ENCODE peak calls at places on chromosomes 6 and 20, in eight cellular contexts. A, L, K, Y, R, F, J and S are unnamed samples. For H3K4me1, the result is how much of the 10 kb centered on the place peaks cover.

GRCh38 chr6:106574729-106575458 is 54.4 kb downstream of the RTN4IP1 start:
- DNase-seq in A (peak), L (no peak), K (no peak), Y (peak), R (peak), F (no peak), J (no peak), S (no peak)

GRCh38 chr20:45892828-45893500 is 1.8 kb downstream of the CTSA start:
- DNase-seq in A (no peak), L (no peak), K (no peak), Y (no peak), R (no peak), F (no peak), J (no peak), S (peak)

GRCh38 chr6:165636415-165637048 is 26.5 kb downstream of the PDE10A start:
- DNase-seq in A (no peak), L (no peak), K (no peak), Y (peak), R (no peak), F (no peak), J (no peak), S (no peak)

GRCh38 chr6:99241905-99242534 is 107.5 kb downstream of the FAXC start:
- DNase-seq in A (peak), L (no peak), K (no peak), Y (peak), R (no peak), F (peak), J (peak), S (no peak)

GRCh38 chr20:19317240-19318069 is 105.0 kb downstream of the SLC24A3 start:
- DNase-seq in A (no peak), L (no peak), K (no peak), Y (no peak), R (no peak), F (no peak), J (no peak), S (no peak)

GRCh38 chr20:3248167-3248992 is 9.4 kb upstream of the SLC4A11 start:
- DNase-seq in A (no peak), L (peak), K (peak), Y (peak), R (peak), F (no peak), J (no peak), S (peak)

GRCh38 chr6:102114402-102114801 is 720.9 kb downstream of the GRIK2 start:
- DNase-seq in A (peak), L (no peak), K (no peak), Y (no peak), R (no peak), F (peak), J (peak), S (no peak)

GRCh38 chr6:119676971-119677370 is 327.4 kb upstream of the MAN1A1 start:
- DNase-seq in A (no peak), L (no peak), K (no peak), Y (peak), R (no peak), F (no peak), J (no peak), S (no peak)

GRCh38 chr6:56456785-56457184 is 185.9 kb downstream of the DST start:
- DNase-seq in A (no peak), L (no peak), K (no peak), Y (no peak), R (no peak), F (no peak), J (no peak), S (no peak)

GRCh38 chr6:617485-618100 is 39.3 kb downstream of the HUS1B start:
- DNase-seq in A (no peak), L (no peak), K (no peak), Y (no peak), R (no peak), F (peak), J (no peak), S (no peak)

GRCh38 chr6:56430629-56431600 is 183.5 kb upstream of the COL21A1 start:
- DNase-seq in A (no peak), L (no peak), K (no peak), Y (no peak), R (no peak), F (no peak), J (no peak), S (no peak)

GRCh38 chr6:34598725-34599124 is 42.6 kb upstream of the SPDEF start:
- DNase-seq in A (no peak), L (no peak), K (no peak), Y (no peak), R (no peak), F (no peak), J (no peak), S (no peak)

GRCh38 chr6:161481786-161482516 is 208.1 kb upstream of the AGPAT4 start:
- DNase-seq in A (no peak), L (no peak), K (no peak), Y (no peak), R (no peak), F (no peak), J (no peak), S (no peak)

DNA sequence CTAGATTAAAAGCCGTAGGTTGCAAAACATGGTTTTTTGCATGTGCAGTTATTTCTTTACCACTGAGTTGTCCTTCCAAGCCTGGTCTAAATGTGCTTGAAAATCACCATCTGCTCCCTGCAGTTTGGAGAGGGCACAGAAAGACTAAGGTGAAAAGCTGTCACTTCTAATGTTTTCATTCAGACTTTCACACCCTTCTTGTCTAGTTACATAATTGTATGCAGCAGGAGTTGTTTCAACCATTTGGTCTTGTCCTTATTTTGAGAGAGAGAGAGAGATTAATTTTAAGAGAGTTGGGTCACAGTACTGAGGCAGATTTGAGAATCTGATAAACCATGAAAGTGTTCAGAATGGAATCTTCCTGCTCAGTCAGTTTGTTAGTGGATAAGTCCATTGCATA is 82.5 kb downstream of the ARID1B start:
- DNase-seq in A (no peak), L (no peak), K (no peak), Y (no peak), R (no peak), F (no peak), J (no peak), S (no peak)
- H3K4me1 ChIP-seq in A (under half), L (half or more), K (half or more), Y (under half), R (under half), F (under half), J (under half), S (under half)

DNA sequence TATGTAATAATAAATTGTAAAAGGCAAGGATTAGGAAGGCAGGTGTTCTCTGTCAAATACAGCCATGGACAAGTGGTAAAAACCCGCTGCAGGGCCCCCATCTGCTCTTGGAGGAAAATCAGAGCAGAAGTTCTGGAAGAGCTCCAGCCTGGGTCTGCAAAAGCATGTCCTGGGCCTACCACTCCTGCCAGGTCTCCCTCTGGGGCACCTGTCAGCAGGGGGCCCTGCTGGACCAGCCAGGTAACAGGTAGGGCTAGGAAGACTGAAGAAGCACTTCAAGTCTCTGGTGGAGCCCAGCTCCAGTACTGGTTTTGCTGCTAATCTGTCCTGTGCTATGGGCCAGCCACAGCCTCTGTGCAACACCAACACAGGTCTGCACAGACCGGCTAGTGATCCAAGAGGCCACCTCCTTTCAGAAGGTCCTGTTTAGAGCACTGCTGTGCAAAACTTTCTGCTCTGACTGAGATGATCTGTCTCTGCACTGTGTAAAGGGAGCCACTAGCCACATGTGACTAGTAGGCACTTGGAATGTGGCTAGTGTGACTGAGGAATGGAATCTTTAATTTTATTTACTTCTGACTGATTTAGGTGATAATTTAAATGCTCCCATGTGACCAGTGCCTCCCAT is 30.2 kb downstream of the RRBP1 start:
- DNase-seq in A (no peak), L (no peak), K (no peak), Y (no peak), R (no peak), F (peak), J (peak), S (peak)
- TF ChIP-seq CTCF in A (no peak), L (no peak), K (no peak), Y (no peak), R (no peak), F (no peak), J (peak), S (no peak)

GRCh38 chr20:1281279-1282057 is 15.4 kb downstream of the SNPH start:
- DNase-seq in A (no peak), L (no peak), K (no peak), Y (no peak), R (no peak), F (no peak), J (no peak), S (no peak)
- H3K4me1 ChIP-seq in A (under half), L (under half), K (under half), Y (under half), R (under half), F (under half), J (under half), S (under half)

DNA sequence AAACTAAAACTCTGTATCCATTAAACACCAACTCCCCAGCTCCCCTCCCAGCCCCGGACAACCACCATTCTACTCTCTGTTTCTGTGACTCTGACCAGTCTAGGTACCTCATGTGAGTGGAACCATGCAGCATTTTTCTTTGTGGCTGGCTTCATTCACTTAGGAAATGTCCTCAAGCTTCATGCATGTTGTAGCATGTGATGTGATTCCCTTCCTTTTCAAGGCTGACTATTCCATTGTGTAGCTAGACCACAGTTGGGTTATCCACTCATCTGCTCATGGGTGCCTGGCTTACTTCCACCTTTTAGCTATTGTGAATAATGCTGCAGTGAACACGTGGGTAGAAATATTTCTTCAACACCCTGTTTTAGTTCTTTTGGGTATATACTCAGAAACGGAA is 8.8 kb upstream of the BPHL start:
- DNase-seq in A (no peak), L (no peak), K (no peak), Y (no peak), R (no peak), F (no peak), J (no peak), S (no peak)
- TF ChIP-seq CTCF in A (no peak), L (no peak), K (no peak), Y (no peak), R (no peak), F (no peak), J (no peak), S (no peak)

DNA sequence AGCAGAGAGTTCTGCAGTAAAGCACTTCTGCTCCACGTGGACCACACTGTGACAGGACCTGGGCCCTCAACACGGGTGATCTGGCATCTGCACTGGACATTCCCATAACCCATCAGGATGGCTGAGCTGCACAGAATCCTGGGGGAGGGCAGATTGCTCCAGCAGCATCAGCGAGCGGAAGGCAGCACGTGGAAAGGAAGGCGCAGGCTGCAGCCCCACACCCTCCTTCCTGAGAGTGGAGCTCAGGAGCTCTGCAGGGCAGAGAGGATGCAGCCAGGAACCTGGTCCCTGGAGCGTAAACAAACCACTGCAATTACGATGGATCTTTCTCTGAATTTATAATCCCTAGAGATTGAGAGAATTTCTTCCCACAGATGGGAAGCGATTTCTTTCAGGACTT is 39.7 kb upstream of the EMILIN3 start:
- DNase-seq in A (no peak), L (no peak), K (no peak), Y (no peak), R (no peak), F (no peak), J (no peak), S (no peak)
- H3K4me1 ChIP-seq in A (under half), L (half or more), K (under half), Y (under half), R (under half), F (under half), J (under half), S (under half)